ENCODE peak calls at places on chromosomes 1 and 21, in ten cellular contexts. M is stomach, W is neural progenitor cell, Q is OCI-LY7, I is body of pancreas, V is heart right ventricle, E is uterus, D is lower lobe of right lung, X is Peyer's patch, B is HCT116. N is an unnamed sample. For H3K36me3, the result is how much of the 10 kb centered on the place peaks cover.

GRCh38 chr21:37531402-37532042 is 164.9 kb downstream of the DYRK1A start:
- DNase-seq in M (peak), W (peak), Q (no peak), I (no peak), V (peak), E (no peak), D (peak), X (no peak), B (no peak), N (no peak)

GRCh38 chr1:184789899-184790298 is 35.2 kb upstream of the EDEM3 start:
- DNase-seq in M (no peak), W (no peak), Q (no peak), I (no peak), V (no peak), E (no peak), D (no peak), X (no peak), B (no peak), N (no peak)

GRCh38 chr1:153683853-153684252 is 5.4 kb downstream of the NPR1 start:
- DNase-seq in M (no peak), W (no peak), Q (no peak), I (no peak), V (no peak), E (no peak), D (peak), X (no peak), B (no peak), N (peak)

GRCh38 chr1:229557214-229557850 is 1.2 kb downstream of the ABCB10 start:
- DNase-seq in M (no peak), W (no peak), Q (peak), I (no peak), V (no peak), E (no peak), D (no peak), X (no peak), B (no peak), N (peak)

GRCh38 chr1:3515272-3515671 is 60.8 kb downstream of the ARHGEF16 start:
- DNase-seq in M (no peak), W (no peak), Q (no peak), I (no peak), V (no peak), E (no peak), D (no peak), X (no peak), B (no peak), N (no peak)

GRCh38 chr1:64042331-64043100 is 160.9 kb upstream of the UBE2U start:
- DNase-seq in M (peak), W (peak), Q (no peak), I (peak), V (no peak), E (peak), D (no peak), X (no peak), B (no peak), N (peak)

GRCh38 chr1:185284106-185284505 is 32.9 kb downstream of the IVNS1ABP start:
- DNase-seq in M (no peak), W (no peak), Q (no peak), I (no peak), V (no peak), E (no peak), D (no peak), X (no peak), B (no peak), N (no peak)

GRCh38 chr1:205275133-205275532 is 46.4 kb downstream of the NUAK2 start:
- DNase-seq in M (peak), W (no peak), Q (no peak), I (peak), V (no peak), E (no peak), D (peak), X (peak), B (no peak), N (no peak)

GRCh38 chr1:162055062-162055461 is 14.4 kb upstream of the NOS1AP start:
- DNase-seq in M (no peak), W (no peak), Q (no peak), I (no peak), V (no peak), E (no peak), D (no peak), X (no peak), B (peak), N (peak)

GRCh38 chr1:169288011-169288414 is 79.6 kb downstream of the NME7 start:
- DNase-seq in M (no peak), W (no peak), Q (no peak), I (no peak), V (no peak), E (no peak), D (no peak), X (no peak), B (peak), N (peak)

GRCh38 chr1:238343869-238344268 is 453.1 kb upstream of the ZP4 start:
- DNase-seq in M (no peak), W (no peak), Q (no peak), I (no peak), V (no peak), E (no peak), D (no peak), X (no peak), B (no peak), N (no peak)

GRCh38 chr1:68725353-68725752 is 228.5 kb upstream of the DEPDC1 start:
- DNase-seq in M (no peak), W (no peak), Q (no peak), I (peak), V (peak), E (peak), D (no peak), X (no peak), B (no peak), N (no peak)

GRCh38 chr1:59693431-59693830 is 121.3 kb upstream of the HOOK1 start:
- DNase-seq in M (no peak), W (no peak), Q (no peak), I (no peak), V (no peak), E (no peak), D (no peak), X (no peak), B (no peak), N (no peak)

GRCh38 chr1:29515188-29515955 is 279.1 kb downstream of the PTPRU start:
- DNase-seq in M (peak), W (no peak), Q (no peak), I (no peak), V (no peak), E (no peak), D (no peak), X (no peak), B (no peak), N (no peak)

GRCh38 chr1:159821171-159821867 is 5.4 kb upstream of the SLAMF8 start:
- DNase-seq in M (no peak), W (peak), Q (peak), I (no peak), V (no peak), E (no peak), D (peak), X (no peak), B (no peak), N (no peak)

GRCh38 chr21:44304041-44304738 is 4.3 kb downstream of the PFKL start:
- DNase-seq in M (no peak), W (peak), Q (no peak), I (no peak), V (no peak), E (no peak), D (no peak), X (no peak), B (no peak), N (no peak)

GRCh38 chr1:84836145-84836544 is 56.9 kb downstream of the LPAR3 start:
- DNase-seq in M (no peak), W (no peak), Q (no peak), I (no peak), V (no peak), E (no peak), D (no peak), X (no peak), B (peak), N (peak)

GRCh38 chr1:112906155-112906698 is 49.8 kb downstream of the SLC16A1 start:
- DNase-seq in M (no peak), W (peak), Q (no peak), I (no peak), V (no peak), E (no peak), D (no peak), X (no peak), B (no peak), N (peak)

GRCh38 chr1:94819945-94820746 is at the start of gene SLC44A3:
- DNase-seq in M (peak), W (peak), Q (no peak), I (peak), V (peak), E (peak), D (peak), X (peak), B (no peak), N (no peak)

GRCh38 chr1:165492845-165493244 is 47.9 kb upstream of the RXRG start:
- DNase-seq in M (no peak), W (no peak), Q (no peak), I (no peak), V (no peak), E (no peak), D (no peak), X (no peak), B (no peak), N (no peak)

GRCh38 chr1:13469343-13469742 is 44.5 kb downstream of the LRRC38 start:
- DNase-seq in M (no peak), W (peak), Q (peak), I (no peak), V (no peak), E (no peak), D (no peak), X (no peak), B (no peak), N (peak)

GRCh38 chr1:221625026-221625425 is 116.9 kb downstream of the DUSP10 start:
- DNase-seq in M (no peak), W (no peak), Q (no peak), I (no peak), V (no peak), E (no peak), D (no peak), X (no peak), B (no peak), N (no peak)

GRCh38 chr1:83509229-83509870 is 489.6 kb downstream of the TTLL7 start:
- DNase-seq in M (no peak), W (no peak), Q (no peak), I (peak), V (no peak), E (no peak), D (no peak), X (no peak), B (no peak), N (no peak)

GRCh38 chr1:156122519-156123355 is 8.2 kb downstream of the LMNA start:
- DNase-seq in M (peak), W (peak), Q (no peak), I (peak), V (peak), E (peak), D (peak), X (peak), B (no peak), N (peak)

GRCh38 chr1:90879281-90879680 is 142.6 kb downstream of the ZNF644 start:
- DNase-seq in M (no peak), W (no peak), Q (peak), I (no peak), V (no peak), E (no peak), D (no peak), X (no peak), B (peak), N (peak)

GRCh38 chr21:20720623-20721022 is 277.6 kb upstream of the NCAM2 start:
- DNase-seq in M (no peak), W (no peak), Q (no peak), I (no peak), V (no peak), E (no peak), D (no peak), X (no peak), B (no peak), N (peak)

GRCh38 chr1:235932090-235932510 is 65.4 kb upstream of the LYST start:
- DNase-seq in M (peak), W (no peak), Q (peak), I (no peak), V (no peak), E (no peak), D (peak), X (no peak), B (no peak), N (peak)

GRCh38 chr1:90154711-90155110 is 159.8 kb downstream of the ZNF326 start:
- DNase-seq in M (no peak), W (no peak), Q (no peak), I (no peak), V (no peak), E (no peak), D (no peak), X (no peak), B (no peak), N (no peak)

GRCh38 chr1:203559523-203559922 is 65.6 kb downstream of the OPTC start:
- DNase-seq in M (no peak), W (no peak), Q (no peak), I (no peak), V (no peak), E (no peak), D (no peak), X (no peak), B (no peak), N (peak)

GRCh38 chr21:35833991-35834390 is 226.3 kb downstream of the SETD4 start:
- DNase-seq in M (no peak), W (no peak), Q (no peak), I (no peak), V (no peak), E (no peak), D (no peak), X (no peak), B (no peak), N (no peak)

DNA sequence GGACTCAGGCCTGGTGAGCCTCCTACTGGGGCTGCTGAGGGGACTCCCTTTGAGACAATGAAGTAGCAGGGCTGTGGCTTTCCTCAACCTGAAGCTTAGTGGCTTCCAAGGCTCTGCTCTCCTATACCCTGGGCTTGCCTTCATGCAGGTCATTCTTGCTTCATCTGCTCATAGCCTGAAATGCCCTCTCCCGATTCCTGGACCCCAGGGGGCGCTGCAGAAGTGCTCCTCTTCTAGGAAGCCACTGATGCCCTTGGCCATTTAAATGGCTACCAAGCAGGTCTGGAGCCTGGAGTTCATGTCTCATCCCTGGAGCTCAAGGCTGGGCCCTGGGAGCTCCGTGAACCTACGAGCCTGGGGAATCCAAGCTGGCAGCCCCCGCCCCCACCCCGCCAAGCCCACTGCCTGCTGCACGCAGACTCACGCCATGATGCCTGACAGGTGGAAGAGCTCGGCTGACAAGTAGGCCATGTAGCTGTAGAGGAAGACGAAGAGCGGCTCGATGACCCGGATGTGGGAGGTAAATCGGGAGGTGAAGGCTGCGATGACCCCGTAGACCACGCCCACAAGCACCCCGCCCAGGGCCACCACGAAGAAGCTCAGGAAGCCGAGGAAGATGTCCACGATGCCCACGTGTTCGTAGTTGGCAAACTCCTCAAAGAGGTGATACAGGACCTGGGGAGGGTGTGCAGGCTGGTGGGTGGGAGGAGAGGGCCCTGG is 45.7 kb downstream of the SLC9A1 start:
- DNase-seq in M (peak), W (peak), Q (peak), I (no peak), V (no peak), E (no peak), D (no peak), X (peak), B (peak), N (no peak)
- TF ChIP-seq CTCF in M (no peak), W (peak), Q (peak), I (no peak), V (peak), E (no peak), D (peak), X (peak), B (peak), N (peak)

DNA sequence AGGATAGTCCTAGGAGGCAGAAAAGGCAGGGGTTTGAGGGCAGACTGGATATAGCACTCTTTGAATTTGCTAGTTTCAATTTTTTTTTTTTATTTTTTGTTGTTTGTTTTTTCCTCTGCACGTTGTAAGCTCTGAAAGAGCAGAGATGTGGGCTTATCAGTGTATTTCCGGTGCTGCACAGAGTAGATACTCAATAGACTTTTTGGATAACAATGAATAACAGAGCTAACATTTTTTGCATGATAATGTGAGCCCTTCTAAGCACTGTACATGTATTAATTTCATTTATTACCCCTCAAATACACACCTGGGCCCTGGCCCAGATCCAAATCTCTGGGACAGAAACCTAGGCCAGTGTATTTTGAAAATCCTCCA is 17.1 kb upstream of the PARP1 start:
- DNase-seq in M (no peak), W (no peak), Q (no peak), I (no peak), V (no peak), E (no peak), D (no peak), X (no peak), B (no peak), N (no peak)
- H3K4me3 ChIP-seq in M (no peak), W (no peak), Q (peak), I (no peak), V (no peak), E (no peak), D (peak), X (no peak), B (no peak), N (no peak)

GRCh38 chr1:101167891-101168290 is 68.9 kb upstream of the S1PR1 start:
- DNase-seq in M (no peak), W (no peak), Q (no peak), I (no peak), V (no peak), E (no peak), D (no peak), X (no peak), B (no peak), N (no peak)
- H3K36me3 ChIP-seq in M (under half), W (under half), Q (under half), I (under half), V (under half), E (under half), D (under half), X (under half), B (under half), N (under half)

DNA sequence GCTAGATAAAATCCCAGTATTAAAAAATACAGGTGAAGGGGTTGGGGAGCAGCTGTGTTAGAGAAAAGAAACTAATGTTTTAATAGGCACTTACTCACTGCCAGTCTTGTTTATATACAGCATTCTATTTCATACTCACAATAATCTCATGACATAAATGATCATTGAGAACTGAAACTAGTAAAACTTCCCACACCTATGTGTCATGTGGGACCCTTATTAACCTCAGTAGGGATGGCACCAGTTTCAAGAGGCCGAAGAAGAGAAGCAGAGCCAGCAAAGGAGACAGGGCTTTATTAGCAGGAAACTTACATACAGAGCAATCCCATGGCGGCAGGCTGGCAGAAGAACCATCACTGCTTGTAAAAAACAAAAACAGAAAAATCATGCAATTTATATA is 48.8 kb upstream of the KCNH1 start:
- DNase-seq in M (no peak), W (no peak), Q (no peak), I (no peak), V (no peak), E (no peak), D (no peak), X (no peak), B (no peak), N (no peak)
- TF ChIP-seq CTCF in M (no peak), W (no peak), Q (no peak), I (no peak), V (no peak), E (no peak), D (no peak), X (no peak), B (no peak), N (no peak)

GRCh38 chr1:31957701-31958674 is 19.8 kb upstream of the PTP4A2 start:
- DNase-seq in M (no peak), W (no peak), Q (no peak), I (no peak), V (no peak), E (no peak), D (no peak), X (no peak), B (no peak), N (no peak)
- H3K4me3 ChIP-seq in M (no peak), W (no peak), Q (no peak), I (no peak), V (no peak), E (no peak), D (no peak), X (no peak), B (no peak), N (no peak)

GRCh38 chr21:46660505-46660904 is 25.0 kb downstream of the PRMT2 start:
- DNase-seq in M (no peak), W (no peak), Q (no peak), I (no peak), V (no peak), E (no peak), D (no peak), X (no peak), B (no peak), N (no peak)
- H3K36me3 ChIP-seq in M (under half), W (under half), Q (under half), I (under half), V (half or more), E (under half), D (half or more), X (under half), B (under half), N (under half)

GRCh38 chr1:53061123-53061858 is 722 bp upstream of the PODN start:
- DNase-seq in M (no peak), W (no peak), Q (no peak), I (no peak), V (peak), E (peak), D (peak), X (peak), B (no peak), N (no peak)

GRCh38 chr1:53063744-53064515 is 1.9 kb downstream of the PODN start:
- DNase-seq in M (no peak), W (no peak), Q (no peak), I (no peak), V (no peak), E (no peak), D (peak), X (no peak), B (no peak), N (no peak)

GRCh38 chr1:53061859-53062714 is at the start of gene PODN:
- DNase-seq in M (no peak), W (peak), Q (no peak), I (no peak), V (peak), E (peak), D (peak), X (peak), B (no peak), N (no peak)

GRCh38 chr1:53060580-53060979 is 1.4 kb upstream of the PODN start:
- DNase-seq in M (no peak), W (no peak), Q (no peak), I (no peak), V (no peak), E (peak), D (no peak), X (no peak), B (no peak), N (no peak)

GRCh38 chr1:53062731-53063591 is 948 bp downstream of the PODN start:
- DNase-seq in M (no peak), W (peak), Q (no peak), I (no peak), V (peak), E (peak), D (peak), X (peak), B (no peak), N (no peak)
- TF ChIP-seq CTCF in M (no peak), W (peak), Q (no peak), I (no peak), V (no peak), E (no peak), D (no peak), X (no peak), B (no peak), N (no peak)

GRCh38 chr1:114854693-114855320 is at the start of gene SYCP1:
- DNase-seq in M (no peak), W (peak), Q (no peak), I (no peak), V (no peak), E (no peak), D (no peak), X (no peak), B (no peak), N (no peak)
- H3K4me3 ChIP-seq in M (peak), W (peak), Q (no peak), I (no peak), V (peak), E (no peak), D (peak), X (no peak), B (no peak), N (no peak)